ENCODE peak calls at places on chromosomes 5 and 9, in ten cellular contexts. H is body of pancreas; J is foreskin fibroblast; A is fibroblast of mammary gland; M is IMR-90; E is CD8-positive, alpha-beta T cell; I is left ventricle myocardium inferior; U is thyroid gland; Y is lung; R is kidney. N is an unnamed sample.

GRCh38 chr5:57066921-57067914 is 106.6 kb upstream of the GPBP1 start:
- DNase-seq in H (no peak), J (peak), A (peak), M (peak), E (no peak), I (no peak), U (no peak), Y (no peak), R (no peak), N (peak)

GRCh38 chr9:89020754-89021153 is 29.5 kb downstream of the S1PR3 start:
- DNase-seq in H (no peak), J (no peak), A (no peak), M (no peak), E (no peak), I (no peak), U (no peak), Y (no peak), R (no peak), N (no peak)

GRCh38 chr5:123855630-123856029 is 343.7 kb downstream of the CSNK1G3 start:
- DNase-seq in H (no peak), J (no peak), A (no peak), M (no peak), E (no peak), I (no peak), U (no peak), Y (no peak), R (no peak), N (no peak)

GRCh38 chr9:113480612-113481011 is 17.1 kb downstream of the RGS3 start:
- DNase-seq in H (peak), J (no peak), A (no peak), M (no peak), E (no peak), I (no peak), U (no peak), Y (no peak), R (no peak), N (no peak)

GRCh38 chr5:132876020-132876759 is 2.7 kb downstream of the LEAP2 start:
- DNase-seq in H (no peak), J (peak), A (no peak), M (peak), E (no peak), I (no peak), U (no peak), Y (no peak), R (no peak), N (no peak)

GRCh38 chr5:133285583-133286021 is 233.8 kb downstream of the HSPA4 start:
- DNase-seq in H (peak), J (peak), A (peak), M (peak), E (no peak), I (peak), U (no peak), Y (no peak), R (no peak), N (peak)

GRCh38 chr5:37816883-37817282 is 23.0 kb downstream of the GDNF start:
- DNase-seq in H (no peak), J (peak), A (no peak), M (peak), E (no peak), I (no peak), U (no peak), Y (no peak), R (peak), N (no peak)

GRCh38 chr5:143449772-143450171 is 46.3 kb upstream of the NR3C1 start:
- DNase-seq in H (no peak), J (peak), A (no peak), M (peak), E (no peak), I (no peak), U (no peak), Y (no peak), R (no peak), N (no peak)

GRCh38 chr9:5459289-5459829 is 9.0 kb downstream of the CD274 start:
- DNase-seq in H (no peak), J (peak), A (no peak), M (no peak), E (no peak), I (no peak), U (no peak), Y (no peak), R (no peak), N (peak)

GRCh38 chr5:41843456-41844112 is 26.6 kb downstream of the OXCT1 start:
- DNase-seq in H (peak), J (peak), A (peak), M (peak), E (no peak), I (no peak), U (peak), Y (no peak), R (no peak), N (peak)

GRCh38 chr9:136352682-136353081 is 10.9 kb downstream of the DNLZ start:
- DNase-seq in H (no peak), J (no peak), A (no peak), M (no peak), E (no peak), I (no peak), U (peak), Y (no peak), R (no peak), N (no peak)

GRCh38 chr5:62115009-62115408 is 191.0 kb upstream of the KIF2A start:
- DNase-seq in H (no peak), J (peak), A (no peak), M (no peak), E (no peak), I (no peak), U (no peak), Y (no peak), R (no peak), N (no peak)

GRCh38 chr9:107858260-107858659 is 368.7 kb upstream of the KLF4 start:
- DNase-seq in H (no peak), J (no peak), A (no peak), M (no peak), E (no peak), I (no peak), U (no peak), Y (no peak), R (no peak), N (no peak)

GRCh38 chr9:98567540-98568233 is 141.0 kb downstream of the GABBR2 start:
- DNase-seq in H (no peak), J (no peak), A (no peak), M (no peak), E (no peak), I (no peak), U (no peak), Y (no peak), R (no peak), N (no peak)

GRCh38 chr9:138078846-138079245 is 201.3 kb downstream of the CACNA1B start:
- DNase-seq in H (no peak), J (no peak), A (no peak), M (no peak), E (no peak), I (no peak), U (no peak), Y (no peak), R (peak), N (no peak)

GRCh38 chr9:110125207-110125751 is 82.7 kb downstream of the C9orf152 start:
- DNase-seq in H (peak), J (peak), A (peak), M (peak), E (no peak), I (peak), U (peak), Y (peak), R (peak), N (peak)

GRCh38 chr5:2749514-2750025 is 1.9 kb downstream of the IRX2 start:
- DNase-seq in H (no peak), J (no peak), A (no peak), M (no peak), E (no peak), I (no peak), U (no peak), Y (no peak), R (no peak), N (no peak)
- H3K4me3 ChIP-seq in H (no peak), J (peak), A (peak), M (no peak), E (no peak), I (peak), U (no peak), Y (peak), R (peak), N (peak)

GRCh38 chr9:94928271-94928670 is 201.8 kb downstream of the AOPEP start:
- DNase-seq in H (no peak), J (no peak), A (no peak), M (no peak), E (no peak), I (no peak), U (no peak), Y (no peak), R (no peak), N (no peak)
- TF ChIP-seq CTCF in H (no peak), J (no peak), A (no peak), M (no peak), E (no peak), I (no peak), U (no peak), Y (no peak), R (no peak), N (no peak)

DNA sequence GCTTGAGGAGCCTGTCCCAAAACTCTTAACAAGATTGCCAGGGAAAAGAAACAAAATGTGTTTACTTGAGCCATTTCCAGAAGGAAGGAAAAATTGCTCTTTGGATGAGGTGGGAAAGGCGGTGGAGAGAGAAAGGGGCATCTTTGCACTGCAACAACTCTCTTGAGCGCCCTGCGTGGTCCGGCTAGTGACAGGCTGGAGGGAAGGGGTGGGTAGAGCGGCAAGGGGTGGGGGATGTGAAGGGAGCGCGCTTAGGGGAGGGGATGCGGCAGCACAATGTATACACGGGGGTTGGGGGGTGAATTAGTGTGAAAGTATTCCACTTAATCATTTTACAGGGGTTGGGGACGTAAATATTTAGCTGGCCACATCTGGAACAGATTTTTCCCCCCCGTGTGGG is 1.3 kb downstream of the FGF10 start:
- DNase-seq in H (peak), J (no peak), A (no peak), M (no peak), E (no peak), I (no peak), U (no peak), Y (no peak), R (peak), N (no peak)
- H3K4me3 ChIP-seq in H (peak), J (no peak), A (no peak), M (no peak), E (no peak), I (peak), U (peak), Y (peak), R (peak), N (no peak)

GRCh38 chr9:91285729-91286353 is 75.9 kb downstream of the AUH start:
- DNase-seq in H (peak), J (no peak), A (peak), M (peak), E (no peak), I (no peak), U (no peak), Y (no peak), R (no peak), N (peak)

GRCh38 chr9:91289244-91289643 is 72.5 kb downstream of the AUH start:
- DNase-seq in H (no peak), J (no peak), A (no peak), M (no peak), E (no peak), I (no peak), U (no peak), Y (no peak), R (no peak), N (no peak)
- TF ChIP-seq CTCF in H (no peak), J (no peak), A (no peak), M (no peak), E (no peak), I (no peak), U (no peak), Y (no peak), R (no peak), N (no peak)